ENCODE peak calls at places on chromosomes 2 and 18, in four cellular contexts. H is glutamatergic neuron; Y is heart left ventricle; C is stimulated activated CD4-positive, alpha-beta T cell treated with anti-CD3 and anti-CD28 coated beads, Interleukin-12 subunit alpha, Interleukin-12 subunit beta, amount 100 ng/mL, for 24 hours. I is an unnamed sample.
A peak's percentile ranks its signal among the peaks of the same experiment; 100 is the strongest.

GRCh38 chr18:74186661-74187060 is 38.3 kb downstream of the TIMM21 start:
- DNase-seq in H (no peak), Y (no peak), C (no peak), I (no peak)

GRCh38 chr2:230408244-230408842 is 7.7 kb upstream of the SP100 start:
- DNase-seq in H (no peak), Y (peak; percentile 47), C (no peak), I (no peak)

GRCh38 chr2:100957971-100958653 is 44.0 kb upstream of the RPL31 start:
- DNase-seq in H (no peak), Y (no peak), C (no peak), I (no peak)

GRCh38 chr2:112627060-112628040 is 18.4 kb upstream of the SLC20A1 start:
- DNase-seq in H (no peak), Y (peak; percentile 66), C (no peak), I (no peak)

GRCh38 chr2:118460425-118460824 is 372.2 kb downstream of the INSIG2 start:
- DNase-seq in H (no peak), Y (no peak), C (no peak), I (no peak)

GRCh38 chr2:6951046-6951445 is 33.8 kb downstream of the RNF144A start:
- DNase-seq in H (no peak), Y (no peak), C (no peak), I (no peak)

GRCh38 chr2:227471924-227472264 is at the start of gene AGFG1:
- DNase-seq in H (peak; percentile 95), Y (peak; percentile 85), C (peak; percentile 83), I (peak; percentile 95)

GRCh38 chr18:11147962-11148654 is 1.3 kb downstream of the PIEZO2 start:
- DNase-seq in H (peak; percentile 48), Y (no peak), C (no peak), I (no peak)

GRCh38 chr2:240498958-240499260 is 58.9 kb downstream of the ANKMY1 start:
- DNase-seq in H (no peak), Y (no peak), C (no peak), I (no peak)

GRCh38 chr2:63432373-63432772 is 155.9 kb downstream of the WDPCP start:
- DNase-seq in H (no peak), Y (no peak), C (no peak), I (no peak)

GRCh38 chr2:175003875-175004729 is 1.1 kb downstream of the CHN1 start:
- DNase-seq in H (peak; percentile 64), Y (no peak), C (no peak), I (peak; percentile 69)

GRCh38 chr2:129797489-129798300 is 181.8 kb upstream of the RAB6C start:
- DNase-seq in H (no peak), Y (no peak), C (no peak), I (no peak)

GRCh38 chr18:63095768-63096167 is 223.8 kb downstream of the BCL2 start:
- DNase-seq in H (no peak), Y (no peak), C (no peak), I (no peak)

GRCh38 chr2:172215172-172215935 is 112.7 kb upstream of the DLX2 start:
- DNase-seq in H (no peak), Y (no peak), C (no peak), I (no peak)

GRCh38 chr2:8426577-8426976 is 255.3 kb upstream of the ID2 start:
- DNase-seq in H (no peak), Y (no peak), C (no peak), I (no peak)

GRCh38 chr2:5759949-5760348 is 67.8 kb downstream of the SOX11 start:
- DNase-seq in H (no peak), Y (no peak), C (no peak), I (no peak)